ENCODE peak calls at places on chromosomes 4 and X, in ten cellular contexts. N, P, G, A, K, S, T, Z, U and V are unnamed samples.

GRCh38 chrX:44997888-44998287 is 124.9 kb downstream of the KDM6A start:
- DNase-seq in P (no peak), U (no peak), T (no peak), A (no peak), G (no peak), K (no peak), S (no peak), Z (no peak), N (no peak), V (no peak)

GRCh38 chr4:8364848-8365350 is 75.6 kb downstream of the ACOX3 start:
- DNase-seq in A (no peak), Z (no peak), S (no peak), U (no peak), K (peak; percentile 14), P (peak; percentile 25), N (no peak), G (no peak), T (no peak), V (no peak)

GRCh38 chr4:52376107-52376704 is 282.9 kb downstream of the USP46 start:
- DNase-seq in G (no peak), N (peak; percentile 38), T (peak; percentile 7), P (no peak), Z (peak; percentile 25), S (peak; percentile 58), A (no peak), K (no peak), U (no peak), V (no peak)

GRCh38 chrX:47232803-47233332 is at the start of gene USP11:
- DNase-seq in P (peak; percentile 77), T (peak; percentile 47), K (no peak), S (peak; percentile 47), A (peak; percentile 11), N (peak; percentile 60), G (peak; percentile 2), U (peak; percentile 18), Z (peak; percentile 64), V (no peak)

GRCh38 chr4:89894654-89895652 is at the start of gene MMRN1:
- DNase-seq in P (no peak), U (no peak), G (no peak), T (peak; percentile 23), A (no peak), Z (no peak), S (no peak), K (no peak), N (no peak), V (no peak)

GRCh38 chr4:31156221-31156620 is 436.1 kb downstream of the PCDH7 start:
- DNase-seq in U (no peak), A (no peak), Z (no peak), T (no peak), G (no peak), S (no peak), N (no peak), P (no peak), K (no peak), V (no peak)

GRCh38 chr4:118034061-118034785 is at the start of gene NDST3:
- DNase-seq in N (peak; percentile 91), K (no peak), S (peak; percentile 83), G (no peak), A (no peak), T (peak; percentile 5), Z (no peak), P (peak; percentile 51), U (peak; percentile 58), V (peak; percentile 60)

GRCh38 chrX:37993857-37994619 is 12.3 kb upstream of the SYTL5 start:
- DNase-seq in P (peak; percentile 73), G (no peak), Z (no peak), A (no peak), K (no peak), N (no peak), T (peak; percentile 27), S (peak; percentile 51), U (no peak), V (no peak)

GRCh38 chrX:26328610-26329319 is 112.8 kb downstream of the MAGEB5 start:
- DNase-seq in S (no peak), K (no peak), A (no peak), G (no peak), Z (no peak), N (no peak), T (no peak), P (no peak), U (no peak), V (no peak)

GRCh38 chrX:130414800-130415199 is 13.0 kb downstream of the RBMX2 start:
- DNase-seq in T (no peak), K (no peak), N (no peak), G (no peak), P (no peak), Z (no peak), U (no peak), A (no peak), S (no peak), V (no peak)

GRCh38 chr4:152014280-152014679 is 253.5 kb upstream of the GATB start:
- DNase-seq in P (no peak), G (no peak), Z (peak; percentile 17), T (peak; percentile 78), U (no peak), N (no peak), S (no peak), K (no peak), A (no peak), V (no peak)

GRCh38 chr4:14225683-14226207 is 598.2 kb upstream of the BOD1L1 start:
- DNase-seq in K (no peak), P (no peak), N (no peak), G (no peak), Z (no peak), U (no peak), A (no peak), T (no peak), S (no peak), V (no peak)

GRCh38 chr4:87961993-87962791 is 13.3 kb upstream of the SPP1 start:
- DNase-seq in T (no peak), P (no peak), N (no peak), U (no peak), Z (no peak), G (no peak), K (no peak), A (no peak), S (peak; percentile 84), V (no peak)

GRCh38 chr4:36088542-36088941 is 155.8 kb downstream of the ARAP2 start:
- DNase-seq in T (no peak), K (no peak), Z (no peak), P (no peak), S (peak; percentile 72), G (no peak), U (no peak), A (no peak), N (peak; percentile 53), V (no peak)

GRCh38 chr4:139559692-139560091 is 3.7 kb upstream of the SETD7 start:
- DNase-seq in U (no peak), P (no peak), S (no peak), K (no peak), T (no peak), Z (no peak), G (no peak), N (no peak), A (no peak), V (no peak)

GRCh38 chrX:153438522-153438921 is 7.3 kb downstream of the TREX2 start:
- DNase-seq in A (no peak), T (no peak), Z (no peak), K (no peak), P (no peak), N (peak; percentile 7), U (no peak), G (no peak), S (peak; percentile 39), V (no peak)

GRCh38 chr4:117691572-117692351 is 342.5 kb upstream of the NDST3 start:
- DNase-seq in N (no peak), P (no peak), A (no peak), S (no peak), T (no peak), G (no peak), Z (no peak), K (no peak), U (no peak), V (no peak)

GRCh38 chr4:19224820-19225219 is 1026.9 kb upstream of the SLIT2 start:
- DNase-seq in P (no peak), T (no peak), S (peak; percentile 46), K (no peak), Z (no peak), G (no peak), A (no peak), U (no peak), N (no peak), V (no peak)

GRCh38 chrX:106036716-106037115 is 1.8 kb downstream of the SERPINA7 start:
- DNase-seq in K (no peak), T (no peak), U (no peak), A (no peak), Z (no peak), P (no peak), S (no peak), G (no peak), N (no peak), V (no peak)